ENCODE peak calls at places on chromosomes 1 and 21, in ten cellular contexts. M is anterior cingulate cortex; Q is CD8-positive, alpha-beta memory T cell; K is activated T-cell treated with anti-CD3 and anti-CD28 coated beads, Interleukin-2, amount 50 U/mL, for 4 hours; S is COR-L47; J is T-cell; G is putamen; O is AG08395; H is GM04504; P is effector memory CD8-positive, alpha-beta T cell. Z is an unnamed sample.

GRCh38 chr1:219430419-219430818 is 182.5 kb downstream of the ZC3H11B start:
- DNase-seq in P (no peak), O (no peak), K (no peak), G (no peak), H (no peak), J (no peak), Q (no peak), S (no peak), M (no peak), Z (no peak)

GRCh38 chr1:6415979-6416656 is 3.6 kb downstream of the HES2 start:
- DNase-seq in S (no peak), G (no peak), H (no peak), P (no peak), M (no peak), Q (no peak), J (no peak), O (no peak), K (no peak), Z (no peak)

GRCh38 chr1:40915581-40915980 is 53.4 kb upstream of the CITED4 start:
- DNase-seq in P (no peak), K (no peak), J (no peak), G (no peak), M (no peak), Q (no peak), H (no peak), S (no peak), O (no peak), Z (no peak)

GRCh38 chr1:218804014-218804785 is 369.5 kb upstream of the LYPLAL1 start:
- DNase-seq in M (no peak), H (no peak), O (peak), G (no peak), Q (no peak), K (no peak), S (no peak), J (no peak), P (no peak), Z (no peak)

GRCh38 chr1:70890408-70890807 is 157.2 kb downstream of the PTGER3 start:
- DNase-seq in J (no peak), K (no peak), P (no peak), H (no peak), O (no peak), G (no peak), M (no peak), Q (no peak), S (no peak), Z (no peak)

GRCh38 chr1:17802164-17802563 is 47.0 kb downstream of the ACTL8 start:
- DNase-seq in S (no peak), H (no peak), O (peak), M (no peak), J (no peak), P (no peak), G (no peak), Q (no peak), K (no peak), Z (no peak)

GRCh38 chr21:36587388-36587787 is 107.5 kb upstream of the CLDN14 start:
- DNase-seq in O (peak), G (no peak), J (no peak), P (no peak), Q (no peak), H (no peak), K (no peak), M (no peak), S (no peak), Z (no peak)

GRCh38 chr1:153465728-153466625 is 5.5 kb upstream of the S100A7 start:
- DNase-seq in J (peak), P (peak), M (no peak), Q (peak), S (no peak), G (no peak), K (peak), H (no peak), O (peak), Z (peak)

GRCh38 chr1:38077523-38078147 is 31.0 kb upstream of the POU3F1 start:
- DNase-seq in O (peak), P (no peak), S (no peak), G (no peak), K (no peak), M (no peak), J (no peak), Q (no peak), H (no peak), Z (no peak)

GRCh38 chr1:17204546-17205440 is at the start of gene PADI1:
- DNase-seq in O (no peak), M (no peak), H (no peak), Q (no peak), K (no peak), G (no peak), P (no peak), S (no peak), J (no peak), Z (no peak)

GRCh38 chr1:105485207-105485606 is 1571.3 kb upstream of the PRMT6 start:
- DNase-seq in K (no peak), H (peak), P (no peak), J (no peak), O (peak), M (no peak), Q (no peak), G (no peak), S (no peak), Z (no peak)

GRCh38 chr1:231934797-231935196 is 308.2 kb downstream of the DISC1 start:
- DNase-seq in M (no peak), K (no peak), G (no peak), H (no peak), O (no peak), Q (no peak), J (no peak), S (peak), P (no peak), Z (no peak)

GRCh38 chr1:65265296-65266271 is 43.8 kb upstream of the DNAJC6 start:
- DNase-seq in K (peak), G (peak), H (peak), Q (peak), S (peak), O (peak), M (peak), P (peak), J (peak), Z (peak)

GRCh38 chr1:221717491-221717865 is 24.4 kb downstream of the DUSP10 start:
- DNase-seq in P (no peak), G (no peak), J (no peak), K (no peak), H (no peak), Q (no peak), M (no peak), O (no peak), S (no peak), Z (no peak)

GRCh38 chr1:151061012-151061401 is 810 bp downstream of the MLLT11 start:
- DNase-seq in S (peak), K (no peak), G (no peak), P (no peak), M (no peak), Q (no peak), J (no peak), O (no peak), H (no peak), Z (no peak)

GRCh38 chr1:145872421-145872891 is 13.2 kb downstream of the ANKRD35 start:
- DNase-seq in S (no peak), H (no peak), O (no peak), G (no peak), M (peak), J (no peak), Q (no peak), K (no peak), P (no peak), Z (no peak)

GRCh38 chr21:17463441-17463840 is 49.4 kb upstream of the CXADR start:
- DNase-seq in J (no peak), M (peak), S (no peak), K (no peak), H (peak), Q (no peak), O (peak), P (no peak), G (no peak), Z (no peak)

GRCh38 chr1:234925440-234926251 is 203.0 kb downstream of the TOMM20 start:
- DNase-seq in G (no peak), H (peak), S (no peak), P (no peak), O (peak), J (no peak), K (no peak), Q (peak), M (no peak), Z (no peak)

GRCh38 chr21:40548134-40548533 is 298.8 kb downstream of the DSCAM start:
- DNase-seq in Q (no peak), M (no peak), P (no peak), H (no peak), O (no peak), J (no peak), S (peak), G (no peak), K (no peak), Z (no peak)

GRCh38 chr1:186272486-186272885 is 102.6 kb downstream of the TPR start:
- DNase-seq in G (peak), S (no peak), Q (peak), O (no peak), K (no peak), P (no peak), M (no peak), H (no peak), J (no peak), Z (no peak)

GRCh38 chr21:45319461-45320211 is 31.9 kb upstream of the POFUT2 start:
- DNase-seq in Q (no peak), G (no peak), M (no peak), J (no peak), O (peak), S (no peak), H (peak), K (no peak), P (no peak), Z (no peak)

GRCh38 chr1:206062464-206062863 is 9.5 kb downstream of the RHEX start:
- DNase-seq in O (no peak), G (no peak), P (no peak), M (no peak), K (no peak), S (no peak), H (no peak), J (no peak), Q (no peak), Z (no peak)

GRCh38 chr1:198278922-198279321 is 122.1 kb downstream of the NEK7 start:
- DNase-seq in P (no peak), S (no peak), M (no peak), H (no peak), G (no peak), K (no peak), O (no peak), Q (no peak), J (no peak), Z (no peak)

GRCh38 chr21:44957047-44957831 is 17.4 kb downstream of the SLX9 start:
- DNase-seq in P (no peak), Q (no peak), S (no peak), J (no peak), M (no peak), H (no peak), K (no peak), O (no peak), G (no peak), Z (no peak)

GRCh38 chr1:42936309-42937078 is 22.2 kb downstream of the SLC2A1 start:
- DNase-seq in S (no peak), K (peak), G (no peak), J (peak), Q (no peak), M (no peak), H (peak), P (no peak), O (peak), Z (no peak)

GRCh38 chr1:187408217-187409004 is 579.7 kb downstream of the PLA2G4A start:
- DNase-seq in J (no peak), S (no peak), G (no peak), P (no peak), O (no peak), M (no peak), K (no peak), Q (no peak), H (no peak), Z (no peak)

GRCh38 chr21:31515253-31515652 is 144.2 kb upstream of the SOD1 start:
- DNase-seq in H (no peak), Q (no peak), K (no peak), J (no peak), S (no peak), P (no peak), G (no peak), O (no peak), M (no peak), Z (no peak)

GRCh38 chr1:229554886-229555621 is 3.5 kb downstream of the ABCB10 start:
- DNase-seq in G (no peak), O (no peak), H (no peak), Q (no peak), S (no peak), K (no peak), P (no peak), J (no peak), M (no peak), Z (no peak)

GRCh38 chr1:30083800-30084464 is 639.5 kb downstream of the MATN1 start:
- DNase-seq in O (peak), M (no peak), H (peak), G (no peak), K (no peak), Q (no peak), P (no peak), J (no peak), S (no peak), Z (no peak)

GRCh38 chr1:181482521-181483083 is 715 bp upstream of the CACNA1E start:
- DNase-seq in K (no peak), O (peak), S (peak), P (no peak), H (no peak), M (peak), Q (no peak), G (peak), J (peak), Z (no peak)

GRCh38 chr1:13607002-13607401 is 23.4 kb downstream of the PDPN start:
- DNase-seq in O (no peak), K (no peak), Q (no peak), J (no peak), H (no peak), P (no peak), S (no peak), G (no peak), M (no peak), Z (no peak)

GRCh38 chr1:198849108-198849507 is 210.3 kb downstream of the PTPRC start:
- DNase-seq in P (no peak), K (no peak), H (no peak), J (no peak), Q (no peak), M (no peak), G (no peak), S (no peak), O (no peak), Z (no peak)

GRCh38 chr21:30408782-30409494 is 13.1 kb downstream of the KRTAP13-1 start:
- DNase-seq in S (peak), M (no peak), H (no peak), Q (no peak), P (no peak), J (no peak), K (no peak), O (peak), G (no peak), Z (no peak)

GRCh38 chr1:150152772-150153461 is 3.2 kb downstream of the PLEKHO1 start:
- DNase-seq in O (peak), S (no peak), H (no peak), J (no peak), M (no peak), P (no peak), Q (no peak), K (no peak), G (no peak), Z (no peak)

GRCh38 chr1:58805716-58806571 is 22.1 kb upstream of the JUN start:
- DNase-seq in S (no peak), O (no peak), P (no peak), Q (no peak), J (no peak), K (no peak), G (no peak), H (no peak), M (no peak), Z (peak)

GRCh38 chr1:228295201-228295600 is 87.4 kb downstream of the OBSCN start:
- DNase-seq in P (no peak), G (no peak), Q (no peak), M (no peak), K (no peak), J (no peak), S (no peak), H (no peak), O (no peak), Z (no peak)

GRCh38 chr1:70805641-70806040 is 242.0 kb downstream of the PTGER3 start:
- DNase-seq in K (no peak), H (no peak), Q (no peak), P (no peak), M (no peak), S (no peak), G (no peak), O (no peak), J (no peak), Z (no peak)

GRCh38 chr1:154534263-154534844 is 24.1 kb downstream of the UBE2Q1 start:
- DNase-seq in K (no peak), P (no peak), S (peak), Q (no peak), H (no peak), M (no peak), G (no peak), J (no peak), O (no peak), Z (no peak)